ENCODE peak calls at places on chromosomes 4 and X, in five cellular contexts. B, A, K, U and D are unnamed samples.

GRCh38 chrX:21056636-21057035 is 317.6 kb upstream of the CNKSR2 start:
- DNase-seq in K (no peak), A (no peak), B (no peak), U (no peak), D (no peak)

GRCh38 chr4:2296621-2297601 is 35.0 kb upstream of the MXD4 start:
- DNase-seq in U (no peak), B (no peak), A (no peak), K (no peak), D (no peak)

GRCh38 chrX:130066975-130067615 is 43.2 kb downstream of the ELF4 start:
- DNase-seq in B (no peak), U (no peak), A (no peak), K (no peak), D (no peak)

GRCh38 chr4:119025440-119025839 is 110.2 kb upstream of the MYOZ2 start:
- DNase-seq in B (peak; percentile 43), K (no peak), U (peak; percentile 89), A (peak; percentile 35), D (no peak)

GRCh38 chr4:82044141-82044993 is 329.4 kb downstream of the HNRNPD start:
- DNase-seq in B (peak; percentile 2), U (peak; percentile 56), A (no peak), K (peak; percentile 22), D (no peak)

GRCh38 chr4:77699731-77700210 is 94.2 kb downstream of the CXCL13 start:
- DNase-seq in B (no peak), U (no peak), A (no peak), K (no peak), D (no peak)

GRCh38 chrX:40651620-40652223 is 4.4 kb upstream of the CXorf38 start:
- DNase-seq in B (no peak), U (peak; percentile 72), A (peak; percentile 45), K (peak; percentile 37), D (no peak)

GRCh38 chr4:63296773-63297172 is 1112.5 kb downstream of the TECRL start:
- DNase-seq in A (no peak), B (no peak), U (no peak), K (no peak), D (no peak)

GRCh38 chr4:147160908-147161513 is 215.3 kb upstream of the TTC29 start:
- DNase-seq in U (no peak), K (no peak), A (peak; percentile 36), B (no peak), D (no peak)

GRCh38 chrX:120207009-120207610 is 43.5 kb upstream of the ZBTB33 start:
- DNase-seq in K (no peak), A (no peak), B (no peak), U (no peak), D (no peak)

GRCh38 chrX:10952619-10953018 is 158.5 kb upstream of the HCCS start:
- DNase-seq in K (no peak), B (no peak), U (no peak), A (no peak), D (no peak)

GRCh38 chr4:110926841-110927400 is 304.0 kb upstream of the PITX2 start:
- DNase-seq in B (no peak), U (no peak), K (no peak), A (no peak), D (no peak)

GRCh38 chrX:40755291-40756249 is 20.2 kb upstream of the MED14 start:
- DNase-seq in U (no peak), K (peak; percentile 43), A (no peak), B (peak; percentile 78), D (no peak)

GRCh38 chr4:686371-687040 is 2.4 kb downstream of the SLC49A3 start:
- DNase-seq in B (no peak), U (no peak), K (no peak), A (no peak), D (no peak)

GRCh38 chrX:63350979-63351616 is at the start of gene SPIN4:
- DNase-seq in K (peak; percentile 85), B (peak; percentile 44), U (peak; percentile 87), A (peak; percentile 54), D (peak; percentile 14)

GRCh38 chr4:187685247-187685646 is 310.3 kb upstream of the ZFP42 start:
- DNase-seq in K (no peak), U (no peak), B (no peak), A (no peak), D (no peak)

GRCh38 chr4:76955187-76955586 is 5.6 kb downstream of the SEPTIN11 start:
- DNase-seq in U (no peak), K (no peak), A (no peak), B (no peak), D (no peak)

GRCh38 chr4:74428278-74428677 is 16.7 kb upstream of the AREG start:
- DNase-seq in K (no peak), U (no peak), A (no peak), B (no peak), D (no peak)

GRCh38 chr4:102543030-102543505 is 41.9 kb downstream of the NFKB1 start:
- DNase-seq in A (no peak), U (no peak), B (no peak), K (no peak), D (no peak)

GRCh38 chr4:185318679-185319078 is 77.0 kb downstream of the LRP2BP start:
- DNase-seq in U (no peak), A (no peak), B (no peak), K (no peak), D (no peak)

GRCh38 chr4:107034982-107035710 is 967 bp downstream of the DKK2 start:
- DNase-seq in A (no peak), B (peak; percentile 2), K (no peak), U (no peak), D (no peak)

GRCh38 chr4:126264839-126265238 is 950.1 kb downstream of the FAT4 start:
- DNase-seq in K (no peak), U (no peak), A (no peak), B (no peak), D (no peak)

GRCh38 chrX:119565110-119565663 is at the start of gene STEEP1:
- DNase-seq in U (peak; percentile 90), A (peak; percentile 86), K (peak; percentile 87), B (peak; percentile 73), D (peak; percentile 28)

GRCh38 chr4:57044996-57045395 is 65.2 kb downstream of the IGFBP7 start:
- DNase-seq in U (no peak), K (no peak), B (no peak), A (no peak), D (no peak)

GRCh38 chrX:7131621-7132020 is 15.9 kb upstream of the STS start:
- DNase-seq in U (no peak), B (no peak), A (no peak), K (no peak), D (no peak)

GRCh38 chr4:3270141-3270611 is 21.2 kb downstream of the MSANTD1 start:
- DNase-seq in U (no peak), K (peak; percentile 55), A (no peak), B (peak; percentile 58), D (no peak)

GRCh38 chr4:114603455-114603854 is 4.8 kb downstream of the UGT8 start:
- DNase-seq in U (no peak), A (no peak), K (no peak), B (no peak), D (no peak)

GRCh38 chrX:31993635-31994034 is 921.8 kb upstream of the FTHL17 start:
- DNase-seq in U (no peak), K (no peak), B (no peak), A (no peak), D (no peak)

GRCh38 chrX:44621088-44621487 is 78.4 kb upstream of the FUNDC1 start:
- DNase-seq in B (no peak), A (no peak), K (no peak), U (no peak), D (no peak)

GRCh38 chr4:139540161-139540560 is 15.9 kb downstream of the SETD7 start:
- DNase-seq in U (no peak), B (no peak), K (no peak), A (no peak), D (no peak)

GRCh38 chr4:139535852-139536234 is 20.2 kb downstream of the SETD7 start:
- DNase-seq in K (no peak), B (no peak), U (no peak), A (no peak), D (no peak)

GRCh38 chr4:139534287-139534950 is 21.6 kb downstream of the SETD7 start:
- DNase-seq in U (no peak), K (no peak), B (no peak), A (no peak), D (no peak)

GRCh38 chr4:139535228-139535851 is 20.7 kb downstream of the SETD7 start:
- DNase-seq in B (no peak), K (no peak), A (no peak), U (no peak), D (no peak)

DNA sequence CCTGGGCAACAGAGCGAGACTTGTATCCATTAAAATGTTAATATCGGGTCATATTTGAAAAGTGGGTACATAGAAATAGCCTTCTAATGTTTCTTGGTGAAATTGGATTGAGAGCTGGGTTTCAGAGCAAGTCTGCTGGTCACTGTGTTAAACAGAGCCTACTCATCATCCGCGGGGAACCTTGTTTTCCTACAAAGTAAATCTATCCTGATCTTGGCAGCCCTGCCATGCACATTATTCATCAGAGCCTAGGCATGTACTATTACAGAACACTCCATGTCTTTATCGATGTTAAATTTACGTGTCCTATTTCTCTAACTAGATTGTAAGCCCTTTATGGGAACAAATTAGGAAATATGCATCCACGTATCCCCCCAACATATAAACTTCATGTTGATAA is 18.7 kb downstream of the SETD7 start:
- DNase-seq in U (no peak), K (no peak), B (no peak), A (no peak), D (no peak)
- H3K27ac ChIP-seq in U (no peak overlapping the region), K (no peak overlapping the region), B (peak overlapping the region; percentile 56), A (no peak overlapping the region), D (no peak overlapping the region)

DNA sequence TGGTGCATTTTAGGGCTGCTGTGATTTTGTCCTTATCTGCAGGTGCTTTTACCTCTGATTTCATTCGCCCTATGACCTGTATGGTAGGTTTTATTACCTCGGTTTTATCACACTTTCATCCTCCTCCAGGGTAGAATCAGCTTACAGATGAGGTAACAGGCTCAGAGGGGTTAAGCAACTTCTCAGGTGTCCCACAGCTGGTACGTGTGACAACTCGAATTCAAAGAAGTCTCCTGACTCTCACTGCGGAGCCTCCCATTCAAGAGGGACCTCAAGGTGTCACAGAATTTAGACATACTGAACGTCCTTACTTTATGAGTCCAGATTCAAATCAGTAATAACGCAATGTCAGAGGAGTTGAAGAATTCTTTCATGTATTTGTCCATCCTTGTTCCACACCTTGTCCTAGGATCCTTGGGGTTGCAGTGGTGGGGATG is 12.5 kb upstream of the KIAA0232 start:
- DNase-seq in U (no peak), B (no peak), A (no peak), K (no peak), D (no peak)
- H3K4me1 ChIP-seq in U (peaks cover 5% of the 10 kb centered on the region), B (peaks cover 53% of the 10 kb centered on the region), A (peaks cover 35% of the 10 kb centered on the region), K (peaks cover 48% of the 10 kb centered on the region), D (peaks cover 4% of the 10 kb centered on the region)

GRCh38 chrX:112841820-112842157 is 1.2 kb upstream of the AMOT start:
- DNase-seq in K (no peak), B (no peak), A (no peak), U (no peak), D (no peak)

GRCh38 chrX:112837531-112837930 is 3.1 kb downstream of the AMOT start:
- DNase-seq in A (no peak), B (no peak), K (no peak), U (no peak), D (no peak)

GRCh38 chrX:112839856-112840255 is 775 bp downstream of the AMOT start:
- DNase-seq in K (no peak), A (no peak), B (no peak), U (no peak), D (no peak)

GRCh38 chrX:112841114-112841819 is 636 bp upstream of the AMOT start:
- DNase-seq in A (peak; percentile 68), U (peak; percentile 88), K (peak; percentile 86), B (peak; percentile 77), D (peak; percentile 5)

GRCh38 chrX:112840382-112841113 is at the start of gene AMOT:
- DNase-seq in K (peak; percentile 83), B (peak; percentile 69), A (peak; percentile 42), U (peak; percentile 79), D (no peak)
- TF ChIP-seq POLR2A in K (peak; percentile 23), B (peak; percentile 56), A (no peak), U (no peak), D (no peak)

GRCh38 chr4:182143086-182143821 is 99.9 kb upstream of the TENM3 start:
- DNase-seq in K (no peak), U (no peak), A (no peak), B (no peak), D (no peak)
- H3K27ac ChIP-seq in K (no peak overlapping the region), U (no peak overlapping the region), A (no peak overlapping the region), B (no peak overlapping the region), D (no peak overlapping the region)